ENCODE peak calls at places on chromosomes 6 and 20, in ten cellular contexts. One of them, this sample, is unnamed.
A peak's percentile ranks its signal among the peaks of the same experiment; 100 is the strongest.

GRCh38 chr6:26660096-26660425 is 515 bp upstream of the ZNF322 start:
- DNase-seq in GM12865: peak; percentile 46
- DNase-seq in stimulated activated CD4-positive, alpha-beta T cell treated with anti-CD3 and anti-CD28 coated beads, Interleukin-1b, Interleukin-23, amount 100 ng/mL, for 24 hours: no peak
- DNase-seq in activated CD4-positive, alpha-beta T cell treated with anti-CD3 and anti-CD28 coated beads, Interleukin-2, amount 50 U/mL, for 24 hours: no peak
- DNase-seq in central memory CD8-positive, alpha-beta T cell: no peak
- DNase-seq in CD8-positive, alpha-beta T cell: no peak
- DNase-seq in posterior vena cava: no peak
- DNase-seq in NCI-H345: peak; percentile 35
- DNase-seq in foreskin fibroblast: peak; percentile 23
- DNase-seq in effector CD4-positive, alpha-beta T cell: peak; percentile 3
- DNase-seq in this sample: no peak

GRCh38 chr6:27250955-27251671 is 3.6 kb downstream of the PRSS16 start:
- DNase-seq in GM12865: peak; percentile 91
- DNase-seq in foreskin fibroblast: no peak
- DNase-seq in CD8-positive, alpha-beta T cell: no peak
- DNase-seq in effector CD4-positive, alpha-beta T cell: peak; percentile 12
- DNase-seq in posterior vena cava: no peak
- DNase-seq in stimulated activated CD4-positive, alpha-beta T cell treated with anti-CD3 and anti-CD28 coated beads, Interleukin-1b, Interleukin-23, amount 100 ng/mL, for 24 hours: peak; percentile 61
- DNase-seq in central memory CD8-positive, alpha-beta T cell: peak; percentile 16
- DNase-seq in activated CD4-positive, alpha-beta T cell treated with anti-CD3 and anti-CD28 coated beads, Interleukin-2, amount 50 U/mL, for 24 hours: no peak
- DNase-seq in NCI-H345: peak; percentile 97
- DNase-seq in this sample: no peak

GRCh38 chr6:54980511-54981275 is 134.1 kb downstream of the FAM83B start:
- DNase-seq in posterior vena cava: no peak
- DNase-seq in CD8-positive, alpha-beta T cell: no peak
- DNase-seq in GM12865: no peak
- DNase-seq in NCI-H345: no peak
- DNase-seq in effector CD4-positive, alpha-beta T cell: no peak
- DNase-seq in central memory CD8-positive, alpha-beta T cell: no peak
- DNase-seq in stimulated activated CD4-positive, alpha-beta T cell treated with anti-CD3 and anti-CD28 coated beads, Interleukin-1b, Interleukin-23, amount 100 ng/mL, for 24 hours: no peak
- DNase-seq in foreskin fibroblast: peak; percentile 9
- DNase-seq in activated CD4-positive, alpha-beta T cell treated with anti-CD3 and anti-CD28 coated beads, Interleukin-2, amount 50 U/mL, for 24 hours: no peak
- DNase-seq in this sample: no peak

GRCh38 chr6:82179415-82179814 is 68.1 kb downstream of the IBTK start:
- DNase-seq in activated CD4-positive, alpha-beta T cell treated with anti-CD3 and anti-CD28 coated beads, Interleukin-2, amount 50 U/mL, for 24 hours: no peak
- DNase-seq in foreskin fibroblast: no peak
- DNase-seq in GM12865: no peak
- DNase-seq in NCI-H345: no peak
- DNase-seq in effector CD4-positive, alpha-beta T cell: no peak
- DNase-seq in stimulated activated CD4-positive, alpha-beta T cell treated with anti-CD3 and anti-CD28 coated beads, Interleukin-1b, Interleukin-23, amount 100 ng/mL, for 24 hours: no peak
- DNase-seq in central memory CD8-positive, alpha-beta T cell: no peak
- DNase-seq in posterior vena cava: no peak
- DNase-seq in CD8-positive, alpha-beta T cell: no peak
- DNase-seq in this sample: no peak

GRCh38 chr6:121616411-121616810 is 181.0 kb downstream of the GJA1 start:
- DNase-seq in effector CD4-positive, alpha-beta T cell: no peak
- DNase-seq in NCI-H345: no peak
- DNase-seq in activated CD4-positive, alpha-beta T cell treated with anti-CD3 and anti-CD28 coated beads, Interleukin-2, amount 50 U/mL, for 24 hours: no peak
- DNase-seq in foreskin fibroblast: no peak
- DNase-seq in stimulated activated CD4-positive, alpha-beta T cell treated with anti-CD3 and anti-CD28 coated beads, Interleukin-1b, Interleukin-23, amount 100 ng/mL, for 24 hours: no peak
- DNase-seq in CD8-positive, alpha-beta T cell: no peak
- DNase-seq in GM12865: no peak
- DNase-seq in posterior vena cava: no peak
- DNase-seq in central memory CD8-positive, alpha-beta T cell: no peak
- DNase-seq in this sample: no peak

GRCh38 chr6:47915017-47915416 is 133.2 kb downstream of the OPN5 start:
- DNase-seq in posterior vena cava: no peak
- DNase-seq in central memory CD8-positive, alpha-beta T cell: no peak
- DNase-seq in NCI-H345: no peak
- DNase-seq in stimulated activated CD4-positive, alpha-beta T cell treated with anti-CD3 and anti-CD28 coated beads, Interleukin-1b, Interleukin-23, amount 100 ng/mL, for 24 hours: no peak
- DNase-seq in activated CD4-positive, alpha-beta T cell treated with anti-CD3 and anti-CD28 coated beads, Interleukin-2, amount 50 U/mL, for 24 hours: no peak
- DNase-seq in foreskin fibroblast: no peak
- DNase-seq in effector CD4-positive, alpha-beta T cell: no peak
- DNase-seq in GM12865: no peak
- DNase-seq in CD8-positive, alpha-beta T cell: no peak
- DNase-seq in this sample: no peak

GRCh38 chr20:33693741-33694645 is 7.8 kb upstream of the E2F1 start:
- DNase-seq in stimulated activated CD4-positive, alpha-beta T cell treated with anti-CD3 and anti-CD28 coated beads, Interleukin-1b, Interleukin-23, amount 100 ng/mL, for 24 hours: no peak
- DNase-seq in effector CD4-positive, alpha-beta T cell: no peak
- DNase-seq in posterior vena cava: peak; percentile 86
- DNase-seq in foreskin fibroblast: no peak
- DNase-seq in NCI-H345: peak; percentile 83
- DNase-seq in CD8-positive, alpha-beta T cell: no peak
- DNase-seq in GM12865: no peak
- DNase-seq in activated CD4-positive, alpha-beta T cell treated with anti-CD3 and anti-CD28 coated beads, Interleukin-2, amount 50 U/mL, for 24 hours: no peak
- DNase-seq in central memory CD8-positive, alpha-beta T cell: no peak
- DNase-seq in this sample: no peak

GRCh38 chr20:61808497-61808896 is 257.2 kb downstream of the TAF4 start:
- DNase-seq in NCI-H345: no peak
- DNase-seq in posterior vena cava: peak; percentile 69
- DNase-seq in CD8-positive, alpha-beta T cell: no peak
- DNase-seq in foreskin fibroblast: no peak
- DNase-seq in central memory CD8-positive, alpha-beta T cell: no peak
- DNase-seq in stimulated activated CD4-positive, alpha-beta T cell treated with anti-CD3 and anti-CD28 coated beads, Interleukin-1b, Interleukin-23, amount 100 ng/mL, for 24 hours: no peak
- DNase-seq in GM12865: no peak
- DNase-seq in effector CD4-positive, alpha-beta T cell: no peak
- DNase-seq in activated CD4-positive, alpha-beta T cell treated with anti-CD3 and anti-CD28 coated beads, Interleukin-2, amount 50 U/mL, for 24 hours: no peak
- DNase-seq in this sample: no peak

GRCh38 chr6:154874684-154875594 is 120.2 kb upstream of the TIAM2 start:
- DNase-seq in activated CD4-positive, alpha-beta T cell treated with anti-CD3 and anti-CD28 coated beads, Interleukin-2, amount 50 U/mL, for 24 hours: no peak
- DNase-seq in effector CD4-positive, alpha-beta T cell: no peak
- DNase-seq in posterior vena cava: no peak
- DNase-seq in NCI-H345: no peak
- DNase-seq in central memory CD8-positive, alpha-beta T cell: no peak
- DNase-seq in GM12865: no peak
- DNase-seq in stimulated activated CD4-positive, alpha-beta T cell treated with anti-CD3 and anti-CD28 coated beads, Interleukin-1b, Interleukin-23, amount 100 ng/mL, for 24 hours: no peak
- DNase-seq in CD8-positive, alpha-beta T cell: no peak
- DNase-seq in foreskin fibroblast: no peak
- DNase-seq in this sample: no peak

GRCh38 chr6:167501831-167502385 is 177.0 kb downstream of the TTLL2 start:
- DNase-seq in NCI-H345: no peak
- DNase-seq in activated CD4-positive, alpha-beta T cell treated with anti-CD3 and anti-CD28 coated beads, Interleukin-2, amount 50 U/mL, for 24 hours: no peak
- DNase-seq in stimulated activated CD4-positive, alpha-beta T cell treated with anti-CD3 and anti-CD28 coated beads, Interleukin-1b, Interleukin-23, amount 100 ng/mL, for 24 hours: no peak
- DNase-seq in central memory CD8-positive, alpha-beta T cell: no peak
- DNase-seq in foreskin fibroblast: no peak
- DNase-seq in CD8-positive, alpha-beta T cell: no peak
- DNase-seq in GM12865: no peak
- DNase-seq in posterior vena cava: peak; percentile 72
- DNase-seq in effector CD4-positive, alpha-beta T cell: no peak
- DNase-seq in this sample: no peak

GRCh38 chr6:137699036-137699683 is 167.9 kb upstream of the TNFAIP3 start:
- DNase-seq in NCI-H345: no peak
- DNase-seq in foreskin fibroblast: peak; percentile 37
- DNase-seq in GM12865: peak; percentile 10
- DNase-seq in CD8-positive, alpha-beta T cell: no peak
- DNase-seq in central memory CD8-positive, alpha-beta T cell: no peak
- DNase-seq in posterior vena cava: no peak
- DNase-seq in activated CD4-positive, alpha-beta T cell treated with anti-CD3 and anti-CD28 coated beads, Interleukin-2, amount 50 U/mL, for 24 hours: no peak
- DNase-seq in stimulated activated CD4-positive, alpha-beta T cell treated with anti-CD3 and anti-CD28 coated beads, Interleukin-1b, Interleukin-23, amount 100 ng/mL, for 24 hours: no peak
- DNase-seq in effector CD4-positive, alpha-beta T cell: no peak
- DNase-seq in this sample: no peak

GRCh38 chr20:34088305-34088870 is 23.7 kb downstream of the EIF2S2 start:
- DNase-seq in activated CD4-positive, alpha-beta T cell treated with anti-CD3 and anti-CD28 coated beads, Interleukin-2, amount 50 U/mL, for 24 hours: no peak
- DNase-seq in CD8-positive, alpha-beta T cell: no peak
- DNase-seq in central memory CD8-positive, alpha-beta T cell: no peak
- DNase-seq in effector CD4-positive, alpha-beta T cell: no peak
- DNase-seq in posterior vena cava: no peak
- DNase-seq in GM12865: no peak
- DNase-seq in foreskin fibroblast: no peak
- DNase-seq in stimulated activated CD4-positive, alpha-beta T cell treated with anti-CD3 and anti-CD28 coated beads, Interleukin-1b, Interleukin-23, amount 100 ng/mL, for 24 hours: no peak
- DNase-seq in NCI-H345: no peak
- DNase-seq in this sample: no peak

GRCh38 chr20:35739294-35740163 is 2.5 kb downstream of the RBM39 start:
- DNase-seq in stimulated activated CD4-positive, alpha-beta T cell treated with anti-CD3 and anti-CD28 coated beads, Interleukin-1b, Interleukin-23, amount 100 ng/mL, for 24 hours: no peak
- DNase-seq in effector CD4-positive, alpha-beta T cell: no peak
- DNase-seq in central memory CD8-positive, alpha-beta T cell: no peak
- DNase-seq in foreskin fibroblast: peak; percentile 15
- DNase-seq in GM12865: peak; percentile 34
- DNase-seq in activated CD4-positive, alpha-beta T cell treated with anti-CD3 and anti-CD28 coated beads, Interleukin-2, amount 50 U/mL, for 24 hours: no peak
- DNase-seq in CD8-positive, alpha-beta T cell: no peak
- DNase-seq in NCI-H345: no peak
- DNase-seq in posterior vena cava: no peak
- DNase-seq in this sample: no peak

GRCh38 chr6:135870722-135871121 is 19.2 kb downstream of the PDE7B start:
- DNase-seq in foreskin fibroblast: peak; percentile 71
- DNase-seq in GM12865: no peak
- DNase-seq in activated CD4-positive, alpha-beta T cell treated with anti-CD3 and anti-CD28 coated beads, Interleukin-2, amount 50 U/mL, for 24 hours: no peak
- DNase-seq in stimulated activated CD4-positive, alpha-beta T cell treated with anti-CD3 and anti-CD28 coated beads, Interleukin-1b, Interleukin-23, amount 100 ng/mL, for 24 hours: no peak
- DNase-seq in effector CD4-positive, alpha-beta T cell: no peak
- DNase-seq in posterior vena cava: no peak
- DNase-seq in NCI-H345: no peak
- DNase-seq in CD8-positive, alpha-beta T cell: no peak
- DNase-seq in central memory CD8-positive, alpha-beta T cell: no peak
- DNase-seq in this sample: no peak

GRCh38 chr6:31896856-31897611 is 464 bp downstream of the EHMT2 start:
- DNase-seq in stimulated activated CD4-positive, alpha-beta T cell treated with anti-CD3 and anti-CD28 coated beads, Interleukin-1b, Interleukin-23, amount 100 ng/mL, for 24 hours: no peak
- DNase-seq in foreskin fibroblast: no peak
- DNase-seq in NCI-H345: no peak
- DNase-seq in posterior vena cava: peak; percentile 53
- DNase-seq in CD8-positive, alpha-beta T cell: no peak
- DNase-seq in central memory CD8-positive, alpha-beta T cell: no peak
- DNase-seq in GM12865: no peak
- DNase-seq in activated CD4-positive, alpha-beta T cell treated with anti-CD3 and anti-CD28 coated beads, Interleukin-2, amount 50 U/mL, for 24 hours: no peak
- DNase-seq in effector CD4-positive, alpha-beta T cell: no peak
- DNase-seq in this sample: no peak

GRCh38 chr6:70150521-70150920 is 152.4 kb downstream of the COL9A1 start:
- DNase-seq in central memory CD8-positive, alpha-beta T cell: no peak
- DNase-seq in activated CD4-positive, alpha-beta T cell treated with anti-CD3 and anti-CD28 coated beads, Interleukin-2, amount 50 U/mL, for 24 hours: no peak
- DNase-seq in effector CD4-positive, alpha-beta T cell: no peak
- DNase-seq in posterior vena cava: no peak
- DNase-seq in GM12865: no peak
- DNase-seq in NCI-H345: no peak
- DNase-seq in CD8-positive, alpha-beta T cell: no peak
- DNase-seq in stimulated activated CD4-positive, alpha-beta T cell treated with anti-CD3 and anti-CD28 coated beads, Interleukin-1b, Interleukin-23, amount 100 ng/mL, for 24 hours: no peak
- DNase-seq in foreskin fibroblast: no peak
- DNase-seq in this sample: no peak

GRCh38 chr6:20377623-20378265 is 23.9 kb upstream of the E2F3 start:
- DNase-seq in stimulated activated CD4-positive, alpha-beta T cell treated with anti-CD3 and anti-CD28 coated beads, Interleukin-1b, Interleukin-23, amount 100 ng/mL, for 24 hours: no peak
- DNase-seq in foreskin fibroblast: peak; percentile 73
- DNase-seq in activated CD4-positive, alpha-beta T cell treated with anti-CD3 and anti-CD28 coated beads, Interleukin-2, amount 50 U/mL, for 24 hours: no peak
- DNase-seq in CD8-positive, alpha-beta T cell: no peak
- DNase-seq in posterior vena cava: no peak
- DNase-seq in GM12865: peak; percentile 23
- DNase-seq in effector CD4-positive, alpha-beta T cell: no peak
- DNase-seq in NCI-H345: no peak
- DNase-seq in central memory CD8-positive, alpha-beta T cell: no peak
- DNase-seq in this sample: no peak

GRCh38 chr6:165677091-165677490 is 14.1 kb upstream of the PDE10A start:
- DNase-seq in activated CD4-positive, alpha-beta T cell treated with anti-CD3 and anti-CD28 coated beads, Interleukin-2, amount 50 U/mL, for 24 hours: no peak
- DNase-seq in foreskin fibroblast: no peak
- DNase-seq in central memory CD8-positive, alpha-beta T cell: no peak
- DNase-seq in effector CD4-positive, alpha-beta T cell: no peak
- DNase-seq in stimulated activated CD4-positive, alpha-beta T cell treated with anti-CD3 and anti-CD28 coated beads, Interleukin-1b, Interleukin-23, amount 100 ng/mL, for 24 hours: no peak
- DNase-seq in NCI-H345: no peak
- DNase-seq in posterior vena cava: no peak
- DNase-seq in GM12865: no peak
- DNase-seq in CD8-positive, alpha-beta T cell: no peak
- DNase-seq in this sample: no peak

GRCh38 chr6:168032383-168032760 is 34.9 kb downstream of the KIF25 start:
- DNase-seq in effector CD4-positive, alpha-beta T cell: no peak
- DNase-seq in GM12865: no peak
- DNase-seq in activated CD4-positive, alpha-beta T cell treated with anti-CD3 and anti-CD28 coated beads, Interleukin-2, amount 50 U/mL, for 24 hours: no peak
- DNase-seq in posterior vena cava: no peak
- DNase-seq in CD8-positive, alpha-beta T cell: no peak
- DNase-seq in foreskin fibroblast: peak; percentile 75
- DNase-seq in stimulated activated CD4-positive, alpha-beta T cell treated with anti-CD3 and anti-CD28 coated beads, Interleukin-1b, Interleukin-23, amount 100 ng/mL, for 24 hours: no peak
- DNase-seq in central memory CD8-positive, alpha-beta T cell: no peak
- DNase-seq in NCI-H345: no peak
- DNase-seq in this sample: no peak

GRCh38 chr6:44470746-44471145 is 83.2 kb downstream of the CDC5L start:
- DNase-seq in stimulated activated CD4-positive, alpha-beta T cell treated with anti-CD3 and anti-CD28 coated beads, Interleukin-1b, Interleukin-23, amount 100 ng/mL, for 24 hours: no peak
- DNase-seq in GM12865: no peak
- DNase-seq in NCI-H345: no peak
- DNase-seq in CD8-positive, alpha-beta T cell: no peak
- DNase-seq in foreskin fibroblast: no peak
- DNase-seq in activated CD4-positive, alpha-beta T cell treated with anti-CD3 and anti-CD28 coated beads, Interleukin-2, amount 50 U/mL, for 24 hours: no peak
- DNase-seq in effector CD4-positive, alpha-beta T cell: no peak
- DNase-seq in central memory CD8-positive, alpha-beta T cell: no peak
- DNase-seq in posterior vena cava: no peak
- DNase-seq in this sample: no peak

GRCh38 chr20:63811491-63811875 is 19.6 kb downstream of the ZBTB46 start:
- DNase-seq in CD8-positive, alpha-beta T cell: no peak
- DNase-seq in foreskin fibroblast: no peak
- DNase-seq in GM12865: no peak
- DNase-seq in stimulated activated CD4-positive, alpha-beta T cell treated with anti-CD3 and anti-CD28 coated beads, Interleukin-1b, Interleukin-23, amount 100 ng/mL, for 24 hours: no peak
- DNase-seq in activated CD4-positive, alpha-beta T cell treated with anti-CD3 and anti-CD28 coated beads, Interleukin-2, amount 50 U/mL, for 24 hours: no peak
- DNase-seq in posterior vena cava: no peak
- DNase-seq in effector CD4-positive, alpha-beta T cell: no peak
- DNase-seq in central memory CD8-positive, alpha-beta T cell: no peak
- DNase-seq in NCI-H345: no peak
- DNase-seq in this sample: no peak

This sample was measured in omental fat pad.